ENCODE peak calls at places on chromosomes 12 and 14, in eight cellular contexts. R is OCI-LY7, T is H7, Z is heart left ventricle, X is AG08396, O is AG08395, G is nephron progenitor cell, H is NCI-H524. J is an unnamed sample.

GRCh38 chr12:61713121-61713520 is 547.1 kb upstream of the USP15 start:
- DNase-seq in G (no peak), X (no peak), Z (no peak), O (no peak), T (no peak), H (no peak), R (peak; percentile 15), J (no peak)

GRCh38 chr14:53996041-53996440 is 39.4 kb upstream of the BMP4 start:
- DNase-seq in Z (no peak), X (no peak), O (no peak), H (no peak), G (no peak), R (no peak), T (no peak), J (no peak)

GRCh38 chr12:47120736-47121135 is 41.0 kb upstream of the AMIGO2 start:
- DNase-seq in H (no peak), G (no peak), X (no peak), T (no peak), O (no peak), Z (no peak), R (no peak), J (no peak)

GRCh38 chr12:117134721-117135120 is 35.5 kb upstream of the TESC start:
- DNase-seq in H (no peak), R (no peak), O (no peak), X (no peak), Z (no peak), G (no peak), T (no peak), J (no peak)

GRCh38 chr12:119072463-119072862 is 91.1 kb downstream of the SRRM4 start:
- DNase-seq in R (no peak), X (no peak), T (no peak), H (no peak), Z (no peak), O (no peak), G (no peak), J (no peak)

GRCh38 chr14:103194256-103195045 is 71.2 kb downstream of the TNFAIP2 start:
- DNase-seq in H (no peak), O (peak; percentile 57), T (no peak), R (no peak), G (no peak), Z (no peak), X (peak; percentile 45), J (no peak)

GRCh38 chr14:99686557-99687283 is 2.6 kb downstream of the CYP46A1 start:
- DNase-seq in T (no peak), H (no peak), Z (no peak), G (no peak), R (peak; percentile 85), X (no peak), O (no peak), J (no peak)

GRCh38 chr14:101781240-101782061 is 19.9 kb downstream of the PPP2R5C start:
- DNase-seq in G (peak; percentile 48), T (peak; percentile 73), Z (no peak), H (no peak), R (peak; percentile 23), X (peak; percentile 40), O (peak; percentile 22), J (peak; percentile 65)

GRCh38 chr14:55139152-55139551 is 10.1 kb downstream of the LGALS3 start:
- DNase-seq in X (no peak), R (no peak), Z (no peak), H (no peak), G (no peak), T (no peak), O (no peak), J (no peak)

GRCh38 chr12:96241484-96242256 is 47.5 kb downstream of the ELK3 start:
- DNase-seq in H (no peak), R (no peak), O (peak; percentile 93), X (peak; percentile 89), T (no peak), G (no peak), Z (peak; percentile 65), J (no peak)

GRCh38 chr14:61528591-61529021 is 166.7 kb upstream of the HIF1A start:
- DNase-seq in R (no peak), H (no peak), O (peak; percentile 70), X (peak; percentile 47), T (no peak), Z (no peak), G (no peak), J (no peak)

GRCh38 chr14:22821193-22822016 is 6.2 kb upstream of the SLC7A7 start:
- DNase-seq in T (peak; percentile 44), X (no peak), Z (peak; percentile 31), H (no peak), G (no peak), R (no peak), O (no peak), J (no peak)

GRCh38 chr12:117119592-117120198 is 20.5 kb upstream of the TESC start:
- DNase-seq in H (no peak), O (no peak), T (peak; percentile 80), G (peak; percentile 34), Z (no peak), X (no peak), R (peak; percentile 58), J (peak; percentile 55)

GRCh38 chr14:49767473-49768300 is at the start of gene KLHDC2:
- DNase-seq in T (peak; percentile 90), H (peak; percentile 84), Z (peak; percentile 92), G (peak; percentile 87), X (peak; percentile 91), O (peak; percentile 82), R (peak; percentile 93), J (peak; percentile 95)

GRCh38 chr14:81219210-81219820 is 1.4 kb downstream of the GTF2A1 start:
- DNase-seq in O (peak; percentile 91), Z (peak; percentile 94), T (peak; percentile 84), H (peak; percentile 100), X (peak; percentile 87), G (peak; percentile 78), R (peak; percentile 95), J (peak; percentile 91)

GRCh38 chr12:81114241-81114640 is 36.4 kb downstream of the ACSS3 start:
- DNase-seq in T (no peak), Z (no peak), O (no peak), X (no peak), G (no peak), H (peak; percentile 68), R (no peak), J (no peak)

J was measured in left ventricle myocardium superior.